ENCODE peak calls at places on chromosomes 5 and 9, in seven cellular contexts. L is cardiac muscle cell, Y is SK-N-SH, S is spleen, Z is HepG2, M is A549, K is GM23248. X is an unnamed sample.

GRCh38 chr5:83924891-83925290 is 204.2 kb upstream of the HAPLN1 start:
- DNase-seq in L (no peak), Z (no peak), Y (no peak), S (no peak), K (peak; percentile 76), M (no peak), X (no peak)

GRCh38 chr9:3342159-3342777 is 183.5 kb downstream of the RFX3 start:
- DNase-seq in K (peak; percentile 71), M (no peak), S (no peak), Z (no peak), Y (no peak), L (no peak), X (no peak)

GRCh38 chr9:33289501-33289900 is 815 bp upstream of the NFX1 start:
- DNase-seq in L (no peak), Z (no peak), S (peak; percentile 84), M (no peak), K (peak; percentile 43), Y (peak; percentile 38), X (no peak)

GRCh38 chr5:152185547-152186234 is 219.4 kb downstream of the NMUR2 start:
- DNase-seq in Y (no peak), L (no peak), S (no peak), Z (no peak), K (no peak), M (no peak), X (no peak)

GRCh38 chr5:97838214-97838613 is 655.2 kb upstream of the RIOK2 start:
- DNase-seq in S (no peak), K (peak; percentile 92), M (peak; percentile 6), Z (no peak), L (no peak), Y (no peak), X (no peak)

GRCh38 chr9:37942616-37943328 is 38.8 kb upstream of the SLC25A51 start:
- DNase-seq in S (no peak), K (peak; percentile 23), Y (no peak), M (no peak), Z (no peak), L (no peak), X (no peak)

GRCh38 chr5:81718300-81718699 is 32.6 kb downstream of the SSBP2 start:
- DNase-seq in S (no peak), Z (no peak), K (no peak), M (no peak), Y (no peak), L (peak; percentile 42), X (no peak)

GRCh38 chr5:57435701-57436134 is 46.9 kb downstream of the ACTBL2 start:
- DNase-seq in L (no peak), K (peak; percentile 83), Y (no peak), Z (peak; percentile 23), M (peak; percentile 71), S (no peak), X (no peak)

GRCh38 chr5:32165597-32165996 is 8.5 kb downstream of the GOLPH3 start:
- DNase-seq in S (no peak), M (no peak), Y (no peak), L (no peak), K (no peak), Z (peak; percentile 70), X (no peak)

GRCh38 chr5:123182072-123182471 is 93.0 kb downstream of the PRDM6 start:
- DNase-seq in K (no peak), Z (no peak), M (no peak), Y (no peak), S (no peak), L (peak; percentile 33), X (no peak)

GRCh38 chr5:40490464-40491083 is 189.1 kb upstream of the PTGER4 start:
- DNase-seq in Y (no peak), M (no peak), K (no peak), L (no peak), Z (no peak), S (no peak), X (no peak)

GRCh38 chr9:134062461-134063087 is 5.3 kb downstream of the BRD3 start:
- DNase-seq in S (peak; percentile 65), K (no peak), L (no peak), Y (no peak), Z (no peak), M (no peak), X (peak; percentile 56)

GRCh38 chr5:141393267-141393666 is 834 bp downstream of the PCDHGA8 start:
- DNase-seq in Z (no peak), M (no peak), Y (no peak), L (no peak), K (no peak), S (no peak), X (no peak)

GRCh38 chr5:146440870-146441495 is 6.2 kb upstream of the TCERG1 start:
- DNase-seq in S (no peak), M (no peak), L (no peak), Y (no peak), Z (no peak), K (peak; percentile 50), X (no peak)

GRCh38 chr9:117344892-117345660 is 69.8 kb downstream of the ASTN2 start:
- DNase-seq in S (no peak), Y (peak; percentile 6), K (no peak), M (no peak), Z (no peak), L (no peak), X (no peak)

GRCh38 chr9:125993423-125993935 is 246.3 kb downstream of the PBX3 start:
- DNase-seq in M (no peak), K (no peak), Y (peak; percentile 10), Z (no peak), S (peak; percentile 35), L (no peak), X (peak; percentile 40)

DNA sequence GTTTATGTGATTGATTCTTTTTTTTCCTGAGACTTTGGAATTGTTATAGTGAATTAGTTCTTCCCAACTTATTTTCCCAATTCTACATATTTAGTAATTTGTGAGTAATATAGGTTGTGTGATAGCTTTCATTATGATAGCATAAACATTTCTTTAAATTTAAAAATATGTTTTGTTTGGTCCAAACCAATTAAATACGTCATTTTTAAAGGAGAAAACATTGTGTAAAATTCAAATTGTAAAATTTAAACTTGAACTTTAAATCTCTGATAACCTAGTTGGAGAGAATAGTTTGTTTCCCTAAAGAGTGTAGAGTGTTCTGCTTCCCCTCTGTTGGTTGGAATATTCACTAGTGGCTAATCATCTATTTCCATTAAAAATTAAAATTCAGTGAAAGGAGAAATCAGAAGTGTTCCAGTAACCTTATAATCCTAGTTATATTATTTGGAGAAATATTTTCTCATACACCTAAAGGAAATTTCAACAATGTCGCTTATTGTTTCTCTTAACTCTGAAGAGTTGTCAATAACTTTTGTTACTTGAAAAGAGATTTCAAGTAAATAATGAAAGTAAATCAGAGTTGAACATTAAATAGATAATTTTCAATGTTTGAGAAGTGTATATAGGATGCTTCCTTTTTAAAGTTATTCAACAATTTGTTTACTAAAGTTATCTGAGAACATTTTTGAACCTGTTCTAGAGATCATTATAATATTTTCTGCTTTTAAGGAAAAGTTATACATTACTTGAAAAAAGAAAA is 2.9 kb downstream of the NIPBL start:
- DNase-seq in Y (no peak), S (no peak), Z (no peak), K (no peak), L (no peak), M (no peak), X (no peak)
- H3K4me1 ChIP-seq in Y (peaks cover 11% of the 10 kb centered on the region), S (peaks cover 63% of the 10 kb centered on the region), Z (peaks cover 34% of the 10 kb centered on the region), K (peaks cover 35% of the 10 kb centered on the region), L (peaks cover 37% of the 10 kb centered on the region), M (peaks cover 25% of the 10 kb centered on the region), X (peaks cover 71% of the 10 kb centered on the region)

GRCh38 chr5:172872997-172873491 is 39.0 kb downstream of the ERGIC1 start:
- DNase-seq in K (peak; percentile 66), Z (no peak), M (no peak), Y (no peak), S (peak; percentile 90), L (peak; percentile 79), X (peak; percentile 97)

GRCh38 chr5:172877496-172878260 is 43.6 kb downstream of the ERGIC1 start:
- DNase-seq in K (no peak), S (no peak), Z (no peak), L (no peak), Y (no peak), M (no peak), X (no peak)

GRCh38 chr5:172873513-172873912 is 39.5 kb downstream of the ERGIC1 start:
- DNase-seq in Z (no peak), K (no peak), Y (no peak), M (no peak), L (no peak), S (no peak), X (no peak)

GRCh38 chr5:172874647-172875371 is 40.8 kb downstream of the ERGIC1 start:
- DNase-seq in K (no peak), L (no peak), Y (no peak), S (peak; percentile 31), M (no peak), Z (no peak), X (no peak)

GRCh38 chr5:172875372-172876279 is 41.6 kb downstream of the ERGIC1 start:
- DNase-seq in K (no peak), L (no peak), M (no peak), Y (peak; percentile 51), Z (no peak), S (peak; percentile 19), X (no peak)
- H3K4me1 ChIP-seq in K (peaks cover 53% of the 10 kb centered on the region), L (peaks cover 40% of the 10 kb centered on the region), M (peaks cover 74% of the 10 kb centered on the region), Y (peaks cover 25% of the 10 kb centered on the region), Z (peaks cover 32% of the 10 kb centered on the region), S (peaks cover 27% of the 10 kb centered on the region), X (peaks cover 50% of the 10 kb centered on the region)

GRCh38 chr9:129434187-129434586 is 186.7 kb downstream of the C9orf50 start:
- DNase-seq in Y (no peak), S (no peak), Z (no peak), K (no peak), M (no peak), L (no peak), X (no peak)
- H3K4me1 ChIP-seq in Y (peaks cover 39% of the 10 kb centered on the region), S (peaks cover 14% of the 10 kb centered on the region), Z (peaks cover 19% of the 10 kb centered on the region), K (no peaks in the 10 kb centered on the region), M (peaks cover 8% of the 10 kb centered on the region), L (peaks cover 19% of the 10 kb centered on the region), X (no peaks in the 10 kb centered on the region)

GRCh38 chr9:131478421-131478868 is 24.3 kb upstream of the POMT1 start:
- DNase-seq in S (no peak), M (peak; percentile 49), K (peak; percentile 56), Y (peak; percentile 86), L (peak; percentile 70), Z (peak; percentile 46), X (no peak)

GRCh38 chr9:131478911-131479310 is 23.8 kb upstream of the POMT1 start:
- DNase-seq in S (peak; percentile 29), L (no peak), Y (no peak), K (no peak), Z (no peak), M (no peak), X (no peak)

GRCh38 chr9:131476777-131477345 is 25.9 kb upstream of the POMT1 start:
- DNase-seq in Z (no peak), S (peak; percentile 55), M (no peak), K (no peak), L (no peak), Y (no peak), X (peak; percentile 53)

GRCh38 chr9:131477367-131477766 is 25.4 kb upstream of the POMT1 start:
- DNase-seq in M (no peak), S (peak; percentile 71), L (no peak), Z (no peak), K (no peak), Y (no peak), X (peak; percentile 27)

DNA sequence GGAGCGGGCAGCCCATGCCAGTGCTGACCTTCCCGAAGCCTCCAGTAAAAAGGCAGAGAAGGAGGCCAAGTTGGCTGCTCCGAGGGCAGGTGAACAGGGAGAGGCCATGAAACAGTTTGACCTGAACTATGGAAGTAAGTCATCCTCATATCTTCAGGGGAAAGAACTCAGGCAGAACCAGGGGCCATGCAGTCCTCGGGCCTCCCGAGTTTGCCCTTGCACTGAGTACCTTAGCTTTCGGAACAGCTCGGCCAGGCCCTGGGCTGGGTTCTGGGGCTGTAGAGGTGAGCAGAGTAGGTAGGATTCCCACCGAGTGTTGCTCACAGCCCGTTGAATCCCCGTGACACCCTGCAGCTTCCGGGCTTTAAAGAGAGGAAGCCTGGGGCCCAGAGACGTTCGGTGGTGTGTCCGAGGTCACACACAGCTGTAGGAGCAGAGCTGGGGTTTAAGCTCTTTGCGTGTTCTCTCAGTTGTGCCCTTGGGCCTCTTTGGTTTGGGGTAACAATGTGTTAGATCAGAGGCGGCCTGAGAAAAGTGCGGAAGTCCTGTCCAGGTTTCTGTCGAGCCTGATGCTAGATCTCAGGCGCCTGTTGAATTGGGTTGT is 24.8 kb upstream of the POMT1 start:
- DNase-seq in L (no peak), M (no peak), S (peak; percentile 48), Y (no peak), Z (no peak), K (no peak), X (no peak)
- H3K4me1 ChIP-seq in L (no peaks in the 10 kb centered on the region), M (peaks cover 6% of the 10 kb centered on the region), S (no peaks in the 10 kb centered on the region), Y (no peaks in the 10 kb centered on the region), Z (peaks cover 8% of the 10 kb centered on the region), K (no peaks in the 10 kb centered on the region), X (peaks cover 13% of the 10 kb centered on the region)